ENCODE peak calls at places on chromosomes 7 and 10, in four cellular contexts. Y is GM12878, C is GM12891, N is K562. G is an unnamed sample.

GRCh38 chr10:24128066-24128751 is 80.7 kb upstream of the KIAA1217 start:
- DNase-seq in C (no peak), Y (no peak), N (no peak), G (no peak)

GRCh38 chr7:5997210-5997808 is 11.5 kb downstream of the PMS2 start:
- DNase-seq in Y (no peak), N (peak), C (no peak), G (no peak)

GRCh38 chr10:29392376-29393021 is 103.6 kb downstream of the LYZL1 start:
- DNase-seq in Y (no peak), C (no peak), N (peak), G (peak)

GRCh38 chr7:159056722-159057121 is 87.9 kb downstream of the VIPR2 start:
- DNase-seq in C (no peak), Y (no peak), N (no peak), G (no peak)

GRCh38 chr10:3710764-3711163 is 74.2 kb downstream of the KLF6 start:
- DNase-seq in Y (no peak), C (no peak), N (no peak), G (no peak)

GRCh38 chr10:15169555-15170407 is 1.3 kb upstream of the NMT2 start:
- DNase-seq in C (no peak), N (no peak), Y (no peak), G (no peak)

GRCh38 chr10:66455304-66455703 is 470.5 kb upstream of the LRRTM3 start:
- DNase-seq in N (no peak), Y (no peak), C (no peak), G (no peak)

GRCh38 chr7:45975847-45976484 is 54.9 kb upstream of the IGFBP3 start:
- DNase-seq in Y (no peak), N (no peak), C (no peak), G (no peak)

GRCh38 chr10:103367379-103367781 is 396 bp upstream of the TAF5 start:
- DNase-seq in C (no peak), N (no peak), Y (no peak), G (peak)

GRCh38 chr10:119305860-119306513 is 98.6 kb downstream of the GRK5 start:
- DNase-seq in C (no peak), Y (peak), N (peak), G (peak)

GRCh38 chr7:135792866-135793265 is 44.3 kb upstream of the FAM180A start:
- DNase-seq in Y (no peak), C (no peak), N (no peak), G (no peak)

GRCh38 chr7:103857435-103857834 is 132.0 kb downstream of the RELN start:
- DNase-seq in C (no peak), Y (no peak), N (no peak), G (no peak)

GRCh38 chr10:29849434-29849833 is 210.0 kb downstream of the JCAD start:
- DNase-seq in C (no peak), Y (no peak), N (no peak), G (no peak)

GRCh38 chr10:7795605-7796004 is 7.6 kb downstream of the ATP5F1C start:
- DNase-seq in Y (no peak), N (peak), C (no peak), G (no peak)

GRCh38 chr7:18607025-18607424 is 111.5 kb downstream of the HDAC9 start:
- DNase-seq in C (no peak), N (no peak), Y (no peak), G (no peak)

DNA sequence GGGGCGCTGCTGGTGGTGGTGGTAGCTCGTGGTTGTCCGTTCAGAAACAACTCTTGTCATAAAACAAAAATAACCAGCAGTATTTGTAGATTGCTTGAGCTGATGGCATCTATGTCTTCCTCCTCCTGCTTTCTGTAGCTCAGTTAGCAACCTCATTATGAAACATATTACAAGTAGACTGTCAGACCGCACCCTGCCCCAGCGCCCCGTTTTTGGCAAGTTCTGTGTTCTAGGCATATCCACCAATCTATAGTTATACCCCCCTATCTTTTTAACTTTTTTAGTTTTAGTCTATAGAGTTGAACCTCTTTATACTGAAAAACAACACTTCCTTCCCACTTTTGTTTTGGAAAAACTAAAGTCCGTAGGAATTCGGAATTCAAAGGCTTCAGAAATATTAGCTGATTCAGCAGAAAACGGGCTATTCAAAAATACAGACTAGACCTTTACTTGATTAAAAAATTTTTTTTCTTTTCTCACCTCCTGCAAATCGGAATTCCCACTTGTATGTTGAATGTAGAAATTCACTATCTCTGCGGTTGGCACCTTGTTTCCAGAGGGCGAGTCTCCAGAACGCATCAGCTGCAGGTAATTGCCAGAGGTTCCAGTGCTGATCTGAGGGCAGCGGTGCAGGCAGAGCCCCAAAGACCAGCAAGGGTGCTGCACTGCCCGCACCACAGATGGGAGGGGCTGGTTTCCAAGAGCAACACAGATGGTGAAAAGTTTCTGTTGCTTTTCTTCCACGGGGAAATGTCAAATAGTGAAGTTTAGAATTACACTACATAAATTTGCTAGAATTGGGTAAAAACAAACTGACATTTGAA is 2.1 kb upstream of the FZD8 start:
- DNase-seq in N (no peak), Y (no peak), C (no peak), G (no peak)
- TF ChIP-seq SPI1 in N (no peak), Y (no peak), C (no peak), G (no peak)

GRCh38 chr7:2048006-2048405 is 184.7 kb downstream of the MAD1L1 start:
- DNase-seq in N (no peak), C (no peak), Y (no peak), G (no peak)

GRCh38 chr7:2049782-2050510 is 182.8 kb downstream of the MAD1L1 start:
- DNase-seq in N (no peak), Y (no peak), C (no peak), G (no peak)

GRCh38 chr7:2049111-2049781 is 183.5 kb downstream of the MAD1L1 start:
- DNase-seq in C (no peak), N (no peak), Y (no peak), G (no peak)

GRCh38 chr7:2047272-2047581 is 185.5 kb downstream of the MAD1L1 start:
- DNase-seq in N (no peak), C (no peak), Y (no peak), G (no peak)

DNA sequence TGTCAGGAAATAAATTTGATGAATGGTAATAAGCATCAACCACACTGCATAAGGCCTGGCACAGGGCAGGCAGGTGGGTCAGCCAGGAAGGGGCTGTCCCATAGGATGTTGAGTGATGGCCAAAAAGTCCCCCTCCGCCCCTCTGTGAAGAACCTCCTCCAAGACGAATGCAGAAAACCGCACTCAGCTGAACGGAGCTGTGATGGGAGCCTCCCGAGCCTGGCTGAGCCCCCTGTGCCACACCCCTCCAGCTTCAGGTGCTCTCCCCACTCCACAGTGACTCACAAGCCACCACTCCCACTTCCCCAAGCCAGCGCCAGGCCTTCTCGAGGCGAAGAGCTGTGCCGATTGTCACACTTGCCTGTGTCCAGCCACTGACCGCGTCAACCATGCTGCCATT is 184.2 kb downstream of the MAD1L1 start:
- DNase-seq in Y (no peak), C (no peak), N (no peak), G (no peak)
- TF ChIP-seq SPI1 in Y (no peak), C (peak), N (no peak), G (no peak)

GRCh38 chr10:105506258-105506657 is 865.2 kb downstream of the SORCS3 start:
- DNase-seq in Y (no peak), C (no peak), N (no peak), G (no peak)

GRCh38 chr10:105503714-105504113 is 862.6 kb downstream of the SORCS3 start:
- DNase-seq in Y (no peak), C (no peak), N (no peak), G (no peak)

GRCh38 chr10:105502076-105502475 is 861.0 kb downstream of the SORCS3 start:
- DNase-seq in Y (no peak), C (no peak), N (no peak), G (no peak)
- TF ChIP-seq SPI1 in Y (no peak), C (no peak), N (no peak), G (no peak)

GRCh38 chr7:30595461-30596042 is 874 bp downstream of the GARS1 start:
- DNase-seq in Y (peak), N (no peak), C (no peak), G (no peak)

GRCh38 chr7:30594540-30595460 is at the start of gene GARS1:
- DNase-seq in Y (peak), N (peak), C (peak), G (peak)

GRCh38 chr7:30596043-30596641 is 1.5 kb downstream of the GARS1 start:
- DNase-seq in C (no peak), Y (no peak), N (peak), G (no peak)

GRCh38 chr7:30596721-30597120 is 2.0 kb downstream of the GARS1 start:
- DNase-seq in Y (no peak), C (no peak), N (no peak), G (no peak)

GRCh38 chr7:30598121-30598876 is 3.6 kb downstream of the GARS1 start:
- DNase-seq in Y (no peak), N (no peak), C (no peak), G (no peak)
- TF ChIP-seq SPI1 in Y (no peak), N (no peak), C (no peak), G (no peak)

GRCh38 chr10:108556176-108556575 is 1367.1 kb downstream of the XPNPEP1 start:
- DNase-seq in N (no peak), C (no peak), Y (no peak), G (no peak)

GRCh38 chr10:108560488-108560887 is 1362.8 kb downstream of the XPNPEP1 start:
- DNase-seq in C (no peak), N (no peak), Y (no peak), G (no peak)

GRCh38 chr10:108566216-108567107 is 1356.8 kb downstream of the XPNPEP1 start:
- DNase-seq in N (no peak), Y (no peak), C (no peak), G (no peak)

GRCh38 chr10:108561649-108562048 is 1361.7 kb downstream of the XPNPEP1 start:
- DNase-seq in Y (no peak), C (no peak), N (no peak), G (no peak)

DNA sequence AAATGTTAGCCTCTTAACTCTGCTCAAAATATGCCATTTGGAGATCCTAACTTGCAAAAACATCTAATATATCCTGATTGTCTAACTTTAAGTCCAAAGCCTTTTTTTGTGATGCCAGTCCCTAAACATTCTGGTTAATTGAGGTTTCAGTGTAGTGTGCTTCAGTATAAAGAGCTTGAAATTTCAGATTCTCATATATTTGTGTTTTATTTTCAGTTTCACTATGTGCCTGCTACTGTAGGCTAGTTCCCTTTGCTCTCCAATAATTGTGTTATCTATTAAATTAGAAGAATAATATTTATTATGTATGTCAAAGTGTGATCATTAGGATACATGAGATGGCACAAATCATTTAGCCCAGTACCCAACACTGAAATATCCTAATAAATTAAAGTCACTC is 1361.2 kb downstream of the XPNPEP1 start:
- DNase-seq in C (no peak), N (no peak), Y (no peak), G (no peak)
- TF ChIP-seq SPI1 in C (no peak), N (no peak), Y (no peak), G (no peak)